ENCODE peak calls at places on chromosomes 7 and 10, in six cellular contexts. I, M, E, O, Q and P are unnamed samples.

GRCh38 chr10:62373995-62374861 is at the start of gene ZNF365:
- DNase-seq in E (no peak), Q (no peak), M (peak; percentile 42), I (no peak), O (peak; percentile 54), P (no peak)

GRCh38 chr7:45120-46090 is 147.0 kb upstream of the FAM20C start:
- DNase-seq in I (peak; percentile 11), Q (no peak), M (peak; percentile 26), E (no peak), O (peak; percentile 46), P (peak; percentile 1)

GRCh38 chr10:19993714-19994343 is 177.6 kb downstream of the PLXDC2 start:
- DNase-seq in I (no peak), E (no peak), M (no peak), O (no peak), Q (no peak), P (no peak)

GRCh38 chr10:5490698-5491464 is 8.5 kb downstream of the CALML5 start:
- DNase-seq in O (no peak), M (peak; percentile 25), I (no peak), Q (no peak), E (no peak), P (no peak)

GRCh38 chr10:71342850-71343773 is 24.1 kb downstream of the SLC29A3 start:
- DNase-seq in M (no peak), O (no peak), Q (no peak), I (peak; percentile 24), E (peak; percentile 69), P (no peak)

GRCh38 chr10:13593560-13593959 is 6.8 kb downstream of the PRPF18 start:
- DNase-seq in O (no peak), Q (no peak), E (no peak), M (no peak), I (no peak), P (no peak)

GRCh38 chr7:21869785-21870402 is 75.8 kb downstream of the CDCA7L start:
- DNase-seq in I (no peak), M (no peak), E (no peak), O (no peak), Q (no peak), P (no peak)

GRCh38 chr7:82729172-82730030 is 285.8 kb upstream of the CACNA2D1 start:
- DNase-seq in E (no peak), I (no peak), O (no peak), M (no peak), Q (no peak), P (peak; percentile 12)

GRCh38 chr7:1794888-1795542 is 124.9 kb downstream of the ELFN1 start:
- DNase-seq in O (no peak), M (no peak), Q (no peak), E (no peak), I (no peak), P (no peak)

GRCh38 chr7:47635091-47636090 is 53.5 kb upstream of the TNS3 start:
- DNase-seq in I (peak; percentile 67), Q (no peak), M (peak; percentile 65), O (peak; percentile 78), E (peak; percentile 78), P (peak; percentile 79)
- H3K27ac ChIP-seq in I (peak overlapping the region; percentile 23), Q (peak overlapping the region; percentile 81), M (no peak overlapping the region), O (peak overlapping the region; percentile 88), E (no peak overlapping the region), P (peak overlapping the region; percentile 69)

GRCh38 chr7:123242467-123243097 is 42.8 kb upstream of the SLC13A1 start:
- DNase-seq in E (no peak), I (no peak), Q (no peak), M (no peak), O (no peak), P (peak; percentile 9)

GRCh38 chr7:123241809-123242208 is 42.0 kb upstream of the SLC13A1 start:
- DNase-seq in E (no peak), O (no peak), Q (no peak), I (no peak), M (no peak), P (no peak)

GRCh38 chr7:123244768-123245167 is 45.0 kb upstream of the SLC13A1 start:
- DNase-seq in I (no peak), O (no peak), E (no peak), Q (no peak), M (no peak), P (no peak)
- H3K4me3 ChIP-seq in I (no peak overlapping the region), O (no peak overlapping the region), E (no peak overlapping the region), Q (no peak overlapping the region), M (no peak overlapping the region), P (no peak overlapping the region)

DNA sequence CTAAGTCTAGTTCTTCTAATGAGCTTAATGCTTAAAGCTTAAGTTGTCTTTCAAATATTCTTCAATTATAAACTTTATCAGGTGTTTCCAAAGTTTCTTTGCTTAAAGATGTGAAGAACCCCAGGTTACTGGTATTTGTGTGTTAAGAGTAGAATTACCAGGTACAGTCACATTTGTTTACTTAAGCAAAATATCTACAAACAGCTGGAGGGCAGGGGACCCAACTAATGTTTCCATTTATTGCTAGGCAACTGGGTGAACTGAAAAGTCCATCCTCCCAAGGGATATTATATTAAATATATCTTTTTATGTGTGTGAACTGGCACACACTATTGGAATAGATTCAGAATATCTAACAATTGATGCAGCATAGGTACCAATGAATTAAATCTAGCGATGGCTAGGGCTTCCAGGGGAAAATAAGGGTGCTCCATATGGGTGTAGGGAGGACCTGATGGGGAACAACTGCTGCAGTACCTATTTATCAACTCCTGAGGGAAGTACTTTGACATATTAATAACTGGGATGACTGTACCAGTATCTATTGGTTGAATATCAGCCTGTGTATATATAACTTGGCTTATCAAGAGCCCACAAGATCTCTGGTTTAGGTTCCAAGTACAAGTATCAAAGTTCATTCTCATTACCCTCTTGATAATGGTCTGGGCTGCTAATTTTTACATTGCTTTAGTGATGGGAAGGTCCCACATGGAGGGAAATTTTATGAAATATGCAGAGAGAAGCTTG is 10.3 kb upstream of the AGR3 start:
- DNase-seq in Q (no peak), I (no peak), E (no peak), O (no peak), M (no peak), P (no peak)
- H3K27ac ChIP-seq in Q (no peak overlapping the region), I (no peak overlapping the region), E (no peak overlapping the region), O (no peak overlapping the region), M (no peak overlapping the region), P (no peak overlapping the region)

GRCh38 chr10:73653195-73653594 is 2.6 kb downstream of the SYNPO2L start:
- DNase-seq in E (no peak), O (no peak), I (no peak), M (no peak), Q (no peak), P (no peak)
- H3K4me3 ChIP-seq in E (no peak overlapping the region), O (no peak overlapping the region), I (no peak overlapping the region), M (no peak overlapping the region), Q (no peak overlapping the region), P (no peak overlapping the region)

DNA sequence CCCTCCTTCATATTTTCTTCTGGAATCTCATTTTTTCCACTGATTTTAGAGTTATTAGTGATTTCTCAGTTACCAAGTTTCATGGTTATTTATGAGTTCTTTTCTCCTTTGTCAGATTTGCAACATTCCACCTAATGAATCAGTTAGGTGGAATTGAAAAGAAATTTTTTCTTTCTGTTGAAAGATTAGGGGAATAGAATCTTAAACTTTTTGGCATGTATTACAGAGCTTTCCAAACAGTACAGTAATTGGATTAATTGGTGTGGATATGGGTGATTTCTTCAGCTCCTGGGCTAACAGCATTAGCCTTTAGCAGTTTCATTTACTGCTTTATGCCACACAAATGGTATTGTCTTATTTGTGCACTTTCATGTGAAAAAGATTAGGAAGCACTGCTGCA is 17.0 kb downstream of the STAM start:
- DNase-seq in O (no peak), I (no peak), E (no peak), Q (no peak), M (no peak), P (no peak)
- H3K27ac ChIP-seq in O (no peak overlapping the region), I (no peak overlapping the region), E (no peak overlapping the region), Q (no peak overlapping the region), M (no peak overlapping the region), P (no peak overlapping the region)

DNA sequence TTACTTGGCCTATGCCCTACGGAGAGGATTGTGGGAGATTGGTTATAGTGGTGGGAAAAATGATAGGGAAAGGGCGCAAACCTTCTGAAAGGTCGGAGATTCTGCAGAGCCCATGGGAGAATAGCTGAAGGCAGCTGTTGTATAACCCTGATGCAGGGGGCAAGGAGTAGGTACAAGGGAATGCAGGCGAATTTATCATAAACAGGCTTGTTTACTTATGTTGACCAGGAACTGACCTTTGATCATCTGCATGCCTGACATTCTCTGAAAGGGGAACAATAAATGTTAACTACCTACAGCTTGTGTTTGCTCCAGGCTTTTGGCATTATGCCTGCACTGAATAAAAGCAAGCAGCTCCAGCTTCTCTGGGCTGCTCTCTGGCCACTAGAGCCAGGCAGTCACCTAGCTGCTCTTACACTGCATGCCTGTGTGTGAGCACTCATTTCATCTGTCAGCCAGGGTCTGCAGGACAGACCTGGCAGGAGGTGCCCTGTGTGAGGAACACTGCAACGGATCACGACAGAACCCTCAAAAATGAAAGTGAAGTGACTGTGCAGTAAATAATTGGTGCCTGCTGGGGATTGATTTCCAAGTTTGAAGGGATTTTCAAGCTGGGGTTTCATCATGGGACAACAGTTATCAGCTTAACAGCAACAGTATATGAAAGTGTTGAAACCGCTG is 31.1 kb upstream of the ABCA13 start:
- DNase-seq in Q (no peak), E (peak; percentile 82), I (no peak), O (no peak), M (no peak), P (no peak)
- H3K4me3 ChIP-seq in Q (no peak overlapping the region), E (peak overlapping the region; percentile 7), I (no peak overlapping the region), O (no peak overlapping the region), M (no peak overlapping the region), P (no peak overlapping the region)

DNA sequence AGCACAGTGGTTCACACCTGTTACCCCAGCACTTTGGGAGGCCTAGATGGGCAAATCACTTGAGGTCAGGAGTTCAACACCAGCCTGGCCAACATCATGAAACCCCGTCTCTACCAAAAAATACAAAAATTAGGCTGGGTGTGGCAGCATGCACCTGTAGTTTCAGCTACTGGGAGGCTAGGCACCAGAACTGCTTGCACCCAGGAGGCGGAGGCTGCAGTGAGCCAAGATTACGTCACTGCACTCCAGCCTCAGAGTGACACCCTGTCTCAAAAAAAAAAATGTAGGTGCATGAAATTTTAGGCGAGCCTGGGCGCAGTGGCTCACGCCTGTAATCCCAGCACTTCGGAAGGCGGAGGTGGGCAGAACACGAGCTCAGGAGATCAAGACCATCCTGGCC is 9.6 kb downstream of the BCL7B start:
- DNase-seq in Q (no peak), O (no peak), E (no peak), M (no peak), I (no peak), P (no peak)
- H3K27ac ChIP-seq in Q (no peak overlapping the region), O (no peak overlapping the region), E (no peak overlapping the region), M (no peak overlapping the region), I (no peak overlapping the region), P (no peak overlapping the region)